ENCODE peak calls at places on chromosomes 3 and 15, in seven cellular contexts. K is cardiac muscle cell; O is psoas muscle; Y is AG04450; C is CD8-positive, alpha-beta memory T cell; R is SK-N-SH; A is neuronal stem cell. E is an unnamed sample.

GRCh38 chr3:159855599-159856495 is 132.8 kb upstream of the IL12A start:
- DNase-seq in R (peak), C (no peak), A (no peak), Y (no peak), O (no peak), K (no peak), E (no peak)

GRCh38 chr3:188037116-188037718 is 116.7 kb upstream of the LPP start:
- DNase-seq in Y (no peak), K (peak), A (no peak), R (no peak), O (no peak), C (no peak), E (no peak)

GRCh38 chr3:119562307-119562961 is 3.0 kb upstream of the CD80 start:
- DNase-seq in A (no peak), C (peak), K (no peak), O (no peak), R (no peak), Y (no peak), E (no peak)

GRCh38 chr3:194150252-194150934 is 14.4 kb downstream of the HES1 start:
- DNase-seq in O (no peak), C (no peak), K (no peak), A (no peak), R (no peak), Y (no peak), E (no peak)

GRCh38 chr3:42526616-42527367 is 24.3 kb downstream of the VIPR1 start:
- DNase-seq in O (no peak), A (no peak), C (peak), R (no peak), K (no peak), Y (no peak), E (no peak)

GRCh38 chr3:133833267-133833666 is 27.7 kb downstream of the SRPRB start:
- DNase-seq in O (no peak), A (no peak), C (no peak), R (no peak), Y (no peak), K (no peak), E (no peak)

GRCh38 chr15:68719051-68719450 is 101.6 kb downstream of the ANP32A start:
- DNase-seq in C (no peak), O (no peak), K (no peak), R (no peak), Y (no peak), A (no peak), E (no peak)

GRCh38 chr15:60889506-60889905 is 339.6 kb downstream of the RORA start:
- DNase-seq in Y (no peak), R (no peak), A (no peak), C (no peak), K (no peak), O (no peak), E (no peak)

GRCh38 chr3:72258366-72258765 is 473.4 kb upstream of the PROK2 start:
- DNase-seq in O (no peak), C (no peak), A (no peak), K (no peak), Y (no peak), R (no peak), E (no peak)

GRCh38 chr15:36879568-36880225 is 220.7 kb downstream of the MEIS2 start:
- DNase-seq in O (no peak), A (no peak), Y (no peak), R (no peak), C (no peak), K (no peak), E (no peak)
- H3K27ac ChIP-seq in O (no peak), A (no peak), Y (no peak), R (no peak), C (no peak), K (peak), E (no peak)

GRCh38 chr3:57770121-57770828 is 14.2 kb downstream of the SLMAP start:
- DNase-seq in A (no peak), C (no peak), K (no peak), Y (no peak), R (no peak), O (no peak), E (no peak)
- H3K27ac ChIP-seq in A (no peak), C (no peak), K (peak), Y (no peak), R (no peak), O (no peak), E (no peak)

GRCh38 chr3:54999159-54999558 is 71.3 kb upstream of the LRTM1 start:
- DNase-seq in C (no peak), K (peak), A (peak), R (no peak), Y (peak), O (no peak), E (no peak)

GRCh38 chr3:55002416-55002930 is 74.6 kb upstream of the LRTM1 start:
- DNase-seq in K (no peak), A (no peak), R (no peak), Y (no peak), O (no peak), C (no peak), E (no peak)

GRCh38 chr3:55000946-55001345 is 73.1 kb upstream of the LRTM1 start:
- DNase-seq in K (no peak), R (no peak), Y (no peak), A (no peak), C (no peak), O (no peak), E (no peak)

GRCh38 chr3:54999801-55000200 is 71.9 kb upstream of the LRTM1 start:
- DNase-seq in K (peak), C (no peak), O (no peak), A (no peak), Y (no peak), R (no peak), E (no peak)

GRCh38 chr3:55000546-55000945 is 72.7 kb upstream of the LRTM1 start:
- DNase-seq in C (no peak), A (no peak), Y (peak), K (peak), O (no peak), R (peak), E (no peak)
- H3K27ac ChIP-seq in C (no peak), A (no peak), Y (no peak), K (no peak), O (no peak), R (peak), E (no peak)

GRCh38 chr3:111737712-111738097 is 121.4 kb upstream of the PHLDB2 start:
- DNase-seq in A (no peak), K (peak), O (no peak), Y (peak), R (no peak), C (no peak), E (peak)

GRCh38 chr3:111735912-111736311 is 123.2 kb upstream of the PHLDB2 start:
- DNase-seq in A (no peak), Y (no peak), C (no peak), K (peak), O (no peak), R (no peak), E (no peak)

GRCh38 chr3:111738238-111738637 is 120.8 kb upstream of the PHLDB2 start:
- DNase-seq in R (no peak), C (no peak), O (no peak), A (no peak), Y (no peak), K (no peak), E (no peak)

GRCh38 chr3:111738790-111739189 is 120.3 kb upstream of the PHLDB2 start:
- DNase-seq in R (no peak), Y (no peak), K (no peak), A (no peak), C (no peak), O (no peak), E (no peak)

GRCh38 chr3:111737056-111737711 is 121.9 kb upstream of the PHLDB2 start:
- DNase-seq in Y (no peak), O (peak), A (no peak), K (peak), C (no peak), R (no peak), E (no peak)
- H3K27ac ChIP-seq in Y (no peak), O (peak), A (no peak), K (no peak), C (no peak), R (peak), E (peak)

DNA sequence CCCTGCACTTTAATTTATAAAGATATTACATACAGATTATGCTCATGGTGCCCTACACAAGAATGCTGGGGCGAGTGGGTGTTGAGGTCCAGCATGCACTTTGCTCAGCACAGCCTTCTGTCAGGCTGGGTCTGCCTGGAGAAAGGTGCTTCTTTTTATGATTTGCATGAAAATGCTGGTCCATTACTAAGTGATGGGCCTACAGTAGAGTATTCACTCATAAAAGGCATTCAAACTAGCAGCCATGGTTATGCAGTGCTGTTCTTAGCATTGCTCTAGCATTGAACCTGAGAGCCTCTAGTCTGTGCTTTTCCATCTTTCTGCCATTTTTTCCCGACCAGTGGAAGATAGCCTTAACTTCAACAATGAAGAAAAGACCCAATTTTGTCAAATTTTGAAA is 12.3 kb downstream of the LNP1 start:
- DNase-seq in Y (no peak), O (no peak), R (no peak), A (no peak), K (no peak), C (no peak), E (no peak)
- H3K27ac ChIP-seq in Y (no peak), O (peak), R (no peak), A (no peak), K (peak), C (no peak), E (no peak)

GRCh38 chr15:95254263-95254662 is 1022.9 kb downstream of the MCTP2 start:
- DNase-seq in O (no peak), R (no peak), C (no peak), Y (no peak), K (peak), A (no peak), E (no peak)
- H3K27ac ChIP-seq in O (no peak), R (no peak), C (no peak), Y (no peak), K (no peak), A (no peak), E (no peak)

GRCh38 chr15:91940466-91941381 is 87.2 kb downstream of the SLCO3A1 start:
- DNase-seq in Y (no peak), K (no peak), C (no peak), O (no peak), R (peak), A (no peak), E (no peak)
- H3K27ac ChIP-seq in Y (no peak), K (peak), C (no peak), O (no peak), R (no peak), A (no peak), E (peak)

DNA sequence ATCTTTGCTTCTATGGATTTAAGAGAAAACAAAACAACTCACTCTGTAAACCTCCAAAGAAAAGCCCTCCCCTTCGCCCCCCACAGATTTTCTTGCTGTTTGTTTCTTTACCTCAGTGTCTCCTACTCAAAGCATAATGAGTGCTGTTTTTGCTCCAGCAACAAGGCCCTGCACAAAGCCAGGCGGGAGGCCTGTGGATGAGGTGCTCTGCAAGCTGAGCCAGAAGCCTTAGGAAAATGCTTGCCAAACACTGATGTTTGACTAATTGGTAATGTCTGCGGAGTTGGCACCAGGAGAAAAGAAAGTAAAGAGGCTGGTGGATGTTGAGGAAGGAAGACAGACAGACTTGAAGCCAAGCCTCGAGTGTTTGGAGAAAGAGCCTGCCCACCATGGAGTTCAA is 99.7 kb downstream of the RARB start:
- DNase-seq in R (no peak), K (no peak), O (no peak), Y (no peak), A (peak), C (no peak), E (no peak)
- H3K27ac ChIP-seq in R (peak), K (peak), O (no peak), Y (no peak), A (no peak), C (no peak), E (no peak)

E was measured in epithelial cell of prostate.